ENCODE peak calls at places on chromosome 1, in five cellular contexts. P is astrocyte, O is H9, U is H1, M is NCI-H446 treated with DMSO at 0.1 percent for 48 hours. W is an unnamed sample.

GRCh38 chr1:193754732-193755427 is 568.5 kb upstream of the B3GALT2 start:
- DNase-seq in P (no peak), O (no peak), M (no peak), U (no peak), W (no peak)

GRCh38 chr1:31904339-31905092 is 33.7 kb downstream of the PTP4A2 start:
- DNase-seq in M (no peak), P (no peak), O (no peak), U (no peak), W (no peak)

GRCh38 chr1:25649505-25650218 is 33.1 kb downstream of the MAN1C1 start:
- DNase-seq in M (no peak), O (peak), P (no peak), U (peak), W (no peak)

GRCh38 chr1:22710688-22711024 is at the start of gene EPHB2:
- DNase-seq in P (no peak), U (peak), O (no peak), M (peak), W (no peak)

GRCh38 chr1:39081266-39082139 is 55.4 kb downstream of the NDUFS5 start:
- DNase-seq in U (peak), P (no peak), M (no peak), O (no peak), W (no peak)

GRCh38 chr1:62232885-62233284 is 38.2 kb downstream of the L1TD1 start:
- DNase-seq in U (no peak), P (no peak), M (no peak), O (no peak), W (no peak)

GRCh38 chr1:24266398-24266941 is 52.7 kb upstream of the GRHL3 start:
- DNase-seq in O (no peak), M (no peak), P (peak), U (no peak), W (no peak)

GRCh38 chr1:228171221-228171891 is 5.8 kb downstream of the IBA57 start:
- DNase-seq in U (no peak), M (no peak), P (no peak), O (no peak), W (no peak)

GRCh38 chr1:54323324-54323739 is 82.9 kb downstream of the SSBP3 start:
- DNase-seq in O (peak), P (no peak), M (no peak), U (no peak), W (no peak)

GRCh38 chr1:109643385-109644230 is 12.3 kb upstream of the GSTM4 start:
- DNase-seq in M (peak), U (peak), P (peak), O (peak), W (peak)

GRCh38 chr1:216686860-216687545 is 36.2 kb downstream of the ESRRG start:
- DNase-seq in M (no peak), P (peak), U (no peak), O (peak), W (no peak)

GRCh38 chr1:1920608-1921458 is 1.8 kb upstream of the TMEM52 start:
- DNase-seq in P (no peak), M (no peak), O (peak), U (no peak), W (no peak)

GRCh38 chr1:160767417-160768294 is 28.3 kb upstream of the LY9 start:
- DNase-seq in U (no peak), P (no peak), M (no peak), O (no peak), W (no peak)

GRCh38 chr1:20223659-20224058 is 37.3 kb upstream of the PLA2G2C start:
- DNase-seq in P (no peak), O (peak), U (peak), M (no peak), W (no peak)

GRCh38 chr1:154998201-154998780 is 4.3 kb upstream of the ZBTB7B start:
- DNase-seq in P (no peak), M (no peak), U (no peak), O (peak), W (no peak)

GRCh38 chr1:21027805-21028204 is 148.9 kb downstream of the EIF4G3 start:
- DNase-seq in P (no peak), O (no peak), M (no peak), U (no peak), W (no peak)

GRCh38 chr1:221071761-221072160 is 192.5 kb downstream of the HLX start:
- DNase-seq in U (no peak), P (no peak), M (no peak), O (no peak), W (no peak)

W was measured in DMS 273 treated with DMSO at 0.1 percent for 48 hours.